ENCODE peak calls at places on chromosomes 16 and 17, in eight cellular contexts. N is body of pancreas; A is left cardiac atrium; J is EL; T is activated CD8-positive, alpha-beta T cell treated with anti-CD3 and anti-CD28 coated beads for 36 hours; O is choroid plexus epithelial cell; L is stromal cell of bone marrow; H is NCI-H146. X is an unnamed sample.

GRCh38 chr16:84277244-84277823 is 17.3 kb upstream of the WFDC1 start:
- DNase-seq in N (peak), O (peak), A (peak), H (peak), T (peak), J (peak), L (peak), X (peak)

GRCh38 chr17:28398280-28398981 is 7.6 kb downstream of the SLC46A1 start:
- DNase-seq in T (no peak), N (no peak), L (no peak), J (peak), A (no peak), H (no peak), O (no peak), X (no peak)

GRCh38 chr16:48282636-48283263 is 35.4 kb upstream of the ABCC11 start:
- DNase-seq in H (no peak), T (no peak), A (no peak), J (no peak), N (no peak), L (no peak), O (no peak), X (no peak)

GRCh38 chr17:31579265-31579664 is 187.8 kb downstream of the RAB11FIP4 start:
- DNase-seq in L (no peak), N (no peak), H (peak), O (peak), T (no peak), A (no peak), J (peak), X (peak)

GRCh38 chr16:75105306-75106061 is 11.1 kb downstream of the LDHD start:
- DNase-seq in A (peak), N (peak), O (peak), J (no peak), T (no peak), L (no peak), H (peak), X (no peak)

GRCh38 chr17:46771601-46772012 is 46.9 kb downstream of the WNT3 start:
- DNase-seq in L (no peak), J (peak), N (no peak), A (peak), O (peak), H (peak), T (no peak), X (no peak)

GRCh38 chr17:75440738-75441448 is 15.5 kb upstream of the TMEM94 start:
- DNase-seq in J (no peak), N (no peak), L (peak), O (peak), H (no peak), T (no peak), A (no peak), X (no peak)

GRCh38 chr17:50346313-50347086 is 574 bp downstream of the XYLT2 start:
- DNase-seq in L (no peak), N (peak), J (peak), H (peak), O (no peak), T (peak), A (peak), X (no peak)

GRCh38 chr16:70647461-70648359 is 1.4 kb downstream of the IL34 start:
- DNase-seq in H (no peak), N (no peak), L (no peak), O (no peak), J (no peak), T (no peak), A (no peak), X (no peak)

GRCh38 chr16:10992797-10993196 is 48.4 kb downstream of the CLEC16A start:
- DNase-seq in A (peak), T (peak), H (no peak), O (peak), J (peak), L (peak), N (no peak), X (peak)

GRCh38 chr17:53626286-53626685 is 196.4 kb upstream of the KIF2B start:
- DNase-seq in L (peak), O (peak), A (no peak), N (no peak), H (no peak), T (no peak), J (peak), X (peak)

GRCh38 chr17:909642-910323 is 69.8 kb downstream of the NXN start:
- DNase-seq in H (no peak), T (no peak), O (peak), A (peak), J (peak), L (no peak), N (no peak), X (peak)

GRCh38 chr17:81522491-81523125 is 5.6 kb upstream of the FSCN2 start:
- DNase-seq in A (no peak), N (no peak), J (no peak), O (no peak), T (no peak), H (no peak), L (no peak), X (no peak)

GRCh38 chr16:82049484-82049883 is 14.4 kb downstream of the HSD17B2 start:
- DNase-seq in L (no peak), A (no peak), T (no peak), J (no peak), O (no peak), H (no peak), N (no peak), X (no peak)